ENCODE peak calls at places on chromosomes 13 and 19, in seven cellular contexts. Z is GM12878, M is HepG2, K is H1, N is SK-N-SH, I is K562, J is GM12892. X is an unnamed sample.
A peak's percentile ranks its signal among the peaks of the same experiment; 100 is the strongest.

GRCh38 chr19:36577271-36577996 is 4.3 kb upstream of the ZNF529 start:
- DNase-seq in I (no peak), J (no peak), M (no peak), K (no peak), Z (no peak), N (no peak), X (no peak)

GRCh38 chr19:2636897-2637683 is 65.4 kb downstream of the GNG7 start:
- DNase-seq in N (peak; percentile 94), K (no peak), J (peak; percentile 92), I (peak; percentile 82), Z (no peak), M (peak; percentile 34), X (peak; percentile 94)

GRCh38 chr13:36858285-36858684 is 39.3 kb downstream of the RFXAP start:
- DNase-seq in I (peak; percentile 6), N (peak; percentile 53), J (no peak), Z (no peak), M (peak; percentile 69), K (no peak), X (no peak)

GRCh38 chr19:19997656-19998268 is 41.5 kb downstream of the ZNF682 start:
- DNase-seq in M (no peak), J (no peak), Z (no peak), I (no peak), K (peak; percentile 47), N (peak; percentile 47), X (no peak)

GRCh38 chr13:59673301-59673700 is 490.4 kb downstream of the DIAPH3 start:
- DNase-seq in N (no peak), I (no peak), K (no peak), M (no peak), Z (no peak), J (no peak), X (no peak)

GRCh38 chr13:48682452-48682851 is 28.7 kb downstream of the CYSLTR2 start:
- DNase-seq in N (no peak), Z (no peak), I (no peak), J (no peak), M (no peak), K (no peak), X (no peak)

GRCh38 chr13:87903568-87903967 is 232.4 kb downstream of the SLITRK5 start:
- DNase-seq in I (no peak), N (no peak), J (no peak), K (no peak), Z (no peak), M (no peak), X (no peak)

GRCh38 chr13:51643882-51644281 is 59.6 kb downstream of the WDFY2 start:
- DNase-seq in N (no peak), Z (no peak), K (no peak), M (peak; percentile 63), I (no peak), J (no peak), X (no peak)

GRCh38 chr19:5076440-5077208 is 107.7 kb downstream of the KDM4B start:
- DNase-seq in K (no peak), Z (no peak), J (no peak), N (no peak), M (no peak), I (no peak), X (no peak)

GRCh38 chr19:4732680-4733114 is 9.1 kb upstream of the DPP9 start:
- DNase-seq in M (peak; percentile 63), K (no peak), N (peak; percentile 87), J (peak; percentile 65), I (peak; percentile 75), Z (no peak), X (peak; percentile 73)

GRCh38 chr13:76620036-76620435 is 266.2 kb downstream of the KCTD12 start:
- DNase-seq in J (no peak), Z (no peak), N (no peak), M (no peak), I (no peak), K (no peak), X (no peak)

GRCh38 chr19:50842130-50842529 is 8.8 kb upstream of the KLK15 start:
- DNase-seq in K (no peak), N (no peak), M (no peak), I (no peak), J (no peak), Z (no peak), X (no peak)

GRCh38 chr13:45928843-45929242 is 77.3 kb upstream of the SIAH3 start:
- DNase-seq in J (no peak), K (no peak), N (no peak), Z (no peak), M (no peak), I (no peak), X (no peak)

GRCh38 chr19:19120308-19121156 is 17.7 kb downstream of the TMEM161A start:
- DNase-seq in K (peak; percentile 99), M (peak; percentile 35), Z (no peak), I (peak; percentile 99), N (peak; percentile 81), J (no peak), X (no peak)

GRCh38 chr19:19366691-19367396 is 38.6 kb upstream of the GATAD2A start:
- DNase-seq in I (peak; percentile 80), N (peak; percentile 79), K (peak; percentile 79), J (peak; percentile 69), M (peak; percentile 92), Z (no peak), X (no peak)

GRCh38 chr13:67143544-67144115 is 86.5 kb downstream of the PCDH9 start:
- DNase-seq in N (no peak), I (no peak), Z (no peak), J (no peak), M (no peak), K (no peak), X (no peak)

GRCh38 chr19:50565984-50566903 is 2.0 kb downstream of the LRRC4B start:
- DNase-seq in Z (no peak), M (no peak), J (no peak), I (no peak), K (no peak), N (no peak), X (no peak)

GRCh38 chr19:4713384-4713951 is 10.2 kb downstream of the DPP9 start:
- DNase-seq in K (no peak), M (no peak), Z (no peak), I (no peak), J (no peak), N (peak; percentile 43), X (no peak)

GRCh38 chr19:13099073-13099999 is 3.3 kb downstream of the LYL1 start:
- DNase-seq in Z (no peak), N (no peak), M (no peak), I (peak; percentile 68), J (peak; percentile 71), K (no peak), X (peak; percentile 71)

GRCh38 chr13:95880346-95880745 is 172.9 kb downstream of the UGGT2 start:
- DNase-seq in Z (no peak), N (no peak), M (no peak), I (no peak), K (no peak), J (no peak), X (no peak)

GRCh38 chr13:48686810-48687209 is 33.1 kb downstream of the CYSLTR2 start:
- DNase-seq in Z (no peak), I (no peak), M (no peak), J (no peak), N (no peak), K (no peak), X (no peak)

GRCh38 chr19:57435062-57435978 is at the start of gene ZNF749:
- DNase-seq in N (peak; percentile 94), Z (peak; percentile 94), J (peak; percentile 81), I (peak; percentile 94), K (peak; percentile 95), M (peak; percentile 98), X (peak; percentile 89)

GRCh38 chr13:53191091-53191490 is 162.5 kb downstream of the OLFM4 start:
- DNase-seq in J (no peak), N (no peak), Z (no peak), I (no peak), K (peak; percentile 51), M (no peak), X (no peak)

GRCh38 chr13:75766636-75767035 is 130.5 kb downstream of the LMO7 start:
- DNase-seq in M (no peak), N (no peak), K (no peak), J (no peak), Z (no peak), I (no peak), X (no peak)

DNA sequence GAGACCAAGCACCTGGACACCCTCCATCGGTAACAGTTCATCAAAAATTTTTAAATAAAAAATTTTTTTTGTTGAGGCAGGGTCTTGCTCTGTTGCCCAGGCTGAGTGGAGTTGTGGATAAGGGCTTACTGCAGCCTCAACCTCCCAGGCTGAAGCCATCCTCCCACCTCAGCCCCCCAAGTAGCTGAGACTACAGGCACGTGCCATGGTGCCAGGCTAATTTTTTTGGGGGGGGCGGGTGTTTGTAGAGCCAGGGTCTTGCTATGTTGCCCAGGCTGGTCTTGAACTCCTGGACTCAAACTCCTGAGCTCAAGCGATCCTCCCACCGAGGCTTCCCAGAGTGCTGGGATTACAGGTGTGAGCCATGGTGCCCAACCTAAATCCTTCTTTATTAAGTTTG is 4.7 kb downstream of the LGALS7B start:
- DNase-seq in N (no peak), K (no peak), J (no peak), Z (no peak), I (no peak), M (no peak), X (no peak)
- TF ChIP-seq TAF1 in N (no peak), K (no peak), J (no peak), Z (no peak), I (no peak), M (no peak), X (no peak)

GRCh38 chr13:26499209-26499601 is 58.3 kb upstream of the WASF3 start:
- DNase-seq in K (no peak), N (no peak), J (no peak), I (no peak), Z (no peak), M (no peak), X (no peak)
- TF ChIP-seq TAF1 in K (no peak), N (no peak), J (no peak), I (no peak), Z (no peak), M (no peak), X (no peak)

DNA sequence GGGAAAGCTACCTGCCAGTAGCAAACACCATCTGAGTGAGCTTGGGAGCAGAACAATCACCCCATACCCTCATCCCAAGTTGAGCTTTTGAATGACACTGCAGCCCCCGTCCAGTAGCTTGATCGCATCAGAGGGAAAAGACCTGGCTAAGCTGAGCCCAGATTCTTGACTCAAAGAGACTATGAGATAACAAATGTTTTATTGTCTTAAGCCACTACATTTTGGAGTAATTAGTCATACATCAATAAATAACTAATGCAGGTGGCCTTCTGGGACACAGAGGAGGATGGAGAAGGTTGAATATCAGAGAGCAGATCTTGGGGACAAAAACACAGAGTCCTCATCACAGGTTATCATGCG is 24.6 kb upstream of the IGSF23 start:
- DNase-seq in I (no peak), Z (no peak), J (no peak), N (no peak), M (no peak), K (no peak), X (no peak)
- TF ChIP-seq TAF1 in I (no peak), Z (no peak), J (no peak), N (no peak), M (no peak), K (no peak), X (no peak)

GRCh38 chr13:30276178-30276577 is 31.2 kb downstream of the KATNAL1 start:
- DNase-seq in K (no peak), I (no peak), M (no peak), J (no peak), Z (peak; percentile 33), N (no peak), X (no peak)
- TF ChIP-seq TAF1 in K (no peak), I (no peak), M (no peak), J (no peak), Z (no peak), N (no peak), X (no peak)

X was measured in GM12891.